ENCODE peak calls at places on chromosomes 16 and 17, in nine cellular contexts. One of them, this sample, is unnamed.

GRCh38 chr16:19817122-19817521 is 67.5 kb downstream of the GPRC5B start:
- DNase-seq in breast epithelium: no peak
- DNase-seq in spleen: no peak
- DNase-seq in stomach: no peak
- DNase-seq in SK-N-SH: no peak
- DNase-seq in transverse colon: no peak
- DNase-seq in GM12878: no peak
- DNase-seq in upper lobe of left lung: no peak
- DNase-seq in K562: no peak
- DNase-seq in this sample: no peak

GRCh38 chr17:705011-705410 is 9.6 kb downstream of the VPS53 start:
- DNase-seq in breast epithelium: no peak
- DNase-seq in spleen: no peak
- DNase-seq in stomach: no peak
- DNase-seq in SK-N-SH: no peak
- DNase-seq in transverse colon: no peak
- DNase-seq in GM12878: no peak
- DNase-seq in upper lobe of left lung: no peak
- DNase-seq in K562: no peak
- DNase-seq in this sample: no peak

GRCh38 chr17:74037320-74037719 is 166.2 kb upstream of the RPL38 start:
- DNase-seq in breast epithelium: no peak
- DNase-seq in spleen: no peak
- DNase-seq in stomach: no peak
- DNase-seq in SK-N-SH: peak; percentile 66
- DNase-seq in transverse colon: peak; percentile 18
- DNase-seq in GM12878: no peak
- DNase-seq in upper lobe of left lung: no peak
- DNase-seq in K562: peak; percentile 13
- DNase-seq in this sample: no peak

GRCh38 chr17:48522031-48522593 is 8.7 kb downstream of the HOXB1 start:
- DNase-seq in breast epithelium: peak; percentile 27
- DNase-seq in spleen: no peak
- DNase-seq in stomach: no peak
- DNase-seq in SK-N-SH: no peak
- DNase-seq in transverse colon: no peak
- DNase-seq in GM12878: no peak
- DNase-seq in upper lobe of left lung: no peak
- DNase-seq in K562: peak; percentile 92
- DNase-seq in this sample: no peak

GRCh38 chr17:49703557-49704277 is 4.0 kb downstream of the SLC35B1 start:
- DNase-seq in breast epithelium: peak; percentile 68
- DNase-seq in spleen: peak; percentile 17
- DNase-seq in stomach: no peak
- DNase-seq in SK-N-SH: no peak
- DNase-seq in transverse colon: peak; percentile 16
- DNase-seq in GM12878: no peak
- DNase-seq in upper lobe of left lung: peak; percentile 70
- DNase-seq in K562: peak; percentile 24
- DNase-seq in this sample: no peak

GRCh38 chr16:7597677-7598076 is 265.0 kb downstream of the RBFOX1 start:
- DNase-seq in breast epithelium: no peak
- DNase-seq in spleen: no peak
- DNase-seq in stomach: no peak
- DNase-seq in SK-N-SH: no peak
- DNase-seq in transverse colon: no peak
- DNase-seq in GM12878: no peak
- DNase-seq in upper lobe of left lung: no peak
- DNase-seq in K562: no peak
- DNase-seq in this sample: no peak

GRCh38 chr16:30997000-30997886 is 12.2 kb downstream of the HSD3B7 start:
- DNase-seq in breast epithelium: peak; percentile 73
- DNase-seq in spleen: peak; percentile 96
- DNase-seq in stomach: peak; percentile 83
- DNase-seq in SK-N-SH: peak; percentile 97
- DNase-seq in transverse colon: peak; percentile 87
- DNase-seq in GM12878: peak; percentile 51
- DNase-seq in upper lobe of left lung: peak; percentile 88
- DNase-seq in K562: peak; percentile 98
- DNase-seq in this sample: no peak

GRCh38 chr17:69223809-69224208 is 4.8 kb downstream of the ABCA10 start:
- DNase-seq in breast epithelium: no peak
- DNase-seq in spleen: no peak
- DNase-seq in stomach: no peak
- DNase-seq in SK-N-SH: no peak
- DNase-seq in transverse colon: no peak
- DNase-seq in GM12878: peak; percentile 33
- DNase-seq in upper lobe of left lung: no peak
- DNase-seq in K562: no peak
- DNase-seq in this sample: no peak

GRCh38 chr16:31273676-31274075 is 13.9 kb downstream of the ITGAM start:
- DNase-seq in breast epithelium: no peak
- DNase-seq in spleen: peak; percentile 23
- DNase-seq in stomach: no peak
- DNase-seq in SK-N-SH: no peak
- DNase-seq in transverse colon: no peak
- DNase-seq in GM12878: no peak
- DNase-seq in upper lobe of left lung: no peak
- DNase-seq in K562: no peak
- DNase-seq in this sample: peak; percentile 65

GRCh38 chr17:69961488-69962145 is 113.4 kb upstream of the KCNJ16 start:
- DNase-seq in breast epithelium: no peak
- DNase-seq in spleen: no peak
- DNase-seq in stomach: peak; percentile 26
- DNase-seq in SK-N-SH: no peak
- DNase-seq in transverse colon: peak; percentile 8
- DNase-seq in GM12878: no peak
- DNase-seq in upper lobe of left lung: no peak
- DNase-seq in K562: no peak
- DNase-seq in this sample: no peak

GRCh38 chr16:53478965-53479364 is 24.0 kb downstream of the AKTIP start:
- DNase-seq in breast epithelium: no peak
- DNase-seq in spleen: no peak
- DNase-seq in stomach: no peak
- DNase-seq in SK-N-SH: no peak
- DNase-seq in transverse colon: no peak
- DNase-seq in GM12878: no peak
- DNase-seq in upper lobe of left lung: no peak
- DNase-seq in K562: no peak
- DNase-seq in this sample: no peak

GRCh38 chr16:29995911-29996772 is at the start of gene INO80E:
- DNase-seq in breast epithelium: peak; percentile 98
- DNase-seq in spleen: peak; percentile 100
- DNase-seq in stomach: peak; percentile 99
- DNase-seq in SK-N-SH: peak; percentile 99
- DNase-seq in transverse colon: peak; percentile 99
- DNase-seq in GM12878: peak; percentile 88
- DNase-seq in upper lobe of left lung: peak; percentile 99
- DNase-seq in K562: peak; percentile 98
- DNase-seq in this sample: no peak

GRCh38 chr16:29993903-29994612 is 1.4 kb downstream of the HIRIP3 start:
- DNase-seq in breast epithelium: no peak
- DNase-seq in spleen: no peak
- DNase-seq in stomach: no peak
- DNase-seq in SK-N-SH: no peak
- DNase-seq in transverse colon: no peak
- DNase-seq in GM12878: no peak
- DNase-seq in upper lobe of left lung: no peak
- DNase-seq in K562: no peak
- DNase-seq in this sample: no peak

GRCh38 chr16:29994613-29995329 is 646 bp downstream of the HIRIP3 start:
- DNase-seq in breast epithelium: peak; percentile 56
- DNase-seq in spleen: peak; percentile 72
- DNase-seq in stomach: peak; percentile 78
- DNase-seq in SK-N-SH: peak; percentile 58
- DNase-seq in transverse colon: peak; percentile 86
- DNase-seq in GM12878: no peak
- DNase-seq in upper lobe of left lung: peak; percentile 86
- DNase-seq in K562: peak; percentile 81
- DNase-seq in this sample: no peak

GRCh38 chr16:29995330-29995910 is at the start of gene HIRIP3:
- DNase-seq in breast epithelium: peak; percentile 81
- DNase-seq in spleen: peak; percentile 95
- DNase-seq in stomach: peak; percentile 90
- DNase-seq in SK-N-SH: peak; percentile 94
- DNase-seq in transverse colon: peak; percentile 91
- DNase-seq in GM12878: peak; percentile 35
- DNase-seq in upper lobe of left lung: peak; percentile 79
- DNase-seq in K562: peak; percentile 87
- DNase-seq in this sample: no peak

GRCh38 chr16:29996773-29997250 is 771 bp downstream of the INO80E start:
- DNase-seq in breast epithelium: no peak
- DNase-seq in spleen: peak; percentile 70
- DNase-seq in stomach: no peak
- DNase-seq in SK-N-SH: no peak
- DNase-seq in transverse colon: no peak
- DNase-seq in GM12878: no peak
- DNase-seq in upper lobe of left lung: no peak
- DNase-seq in K562: peak; percentile 25
- DNase-seq in this sample: no peak
- H3K27ac ChIP-seq in breast epithelium: peak overlapping the region; percentile 96
- H3K27ac ChIP-seq in spleen: peak overlapping the region; percentile 95
- H3K27ac ChIP-seq in stomach: peak overlapping the region; percentile 97
- H3K27ac ChIP-seq in SK-N-SH: peak overlapping the region; percentile 78
- H3K27ac ChIP-seq in transverse colon: peak overlapping the region; percentile 94
- H3K27ac ChIP-seq in GM12878: peak overlapping the region; percentile 91
- H3K27ac ChIP-seq in upper lobe of left lung: peak overlapping the region; percentile 88
- H3K27ac ChIP-seq in K562: peak overlapping the region; percentile 100
- H3K27ac ChIP-seq in this sample: peak overlapping the region; percentile 89

GRCh38 chr16:27374794-27375499 is 27.0 kb upstream of the IL21R start:
- DNase-seq in breast epithelium: peak; percentile 35
- DNase-seq in spleen: peak; percentile 82
- DNase-seq in stomach: peak; percentile 33
- DNase-seq in SK-N-SH: peak; percentile 76
- DNase-seq in transverse colon: peak; percentile 58
- DNase-seq in GM12878: peak; percentile 90
- DNase-seq in upper lobe of left lung: peak; percentile 54
- DNase-seq in K562: peak; percentile 80
- DNase-seq in this sample: peak; percentile 84
- TF ChIP-seq POLR2AphosphoS5 in breast epithelium: no peak
- TF ChIP-seq POLR2AphosphoS5 in spleen: peak; percentile 52
- TF ChIP-seq POLR2AphosphoS5 in stomach: peak; percentile 34
- TF ChIP-seq POLR2AphosphoS5 in SK-N-SH: no peak
- TF ChIP-seq POLR2AphosphoS5 in transverse colon: no peak
- TF ChIP-seq POLR2AphosphoS5 in GM12878: peak; percentile 87
- TF ChIP-seq POLR2AphosphoS5 in upper lobe of left lung: peak; percentile 40
- TF ChIP-seq POLR2AphosphoS5 in K562: no peak
- TF ChIP-seq POLR2AphosphoS5 in this sample: no peak

GRCh38 chr17:67628580-67629013 is 89.1 kb upstream of the NOL11 start:
- DNase-seq in breast epithelium: no peak
- DNase-seq in spleen: no peak
- DNase-seq in stomach: peak; percentile 51
- DNase-seq in SK-N-SH: peak; percentile 64
- DNase-seq in transverse colon: no peak
- DNase-seq in GM12878: no peak
- DNase-seq in upper lobe of left lung: peak; percentile 69
- DNase-seq in K562: peak; percentile 29
- DNase-seq in this sample: no peak
- TF ChIP-seq CTCF in breast epithelium: no peak
- TF ChIP-seq CTCF in spleen: no peak
- TF ChIP-seq CTCF in stomach: no peak
- TF ChIP-seq CTCF in SK-N-SH: peak; percentile 36
- TF ChIP-seq CTCF in transverse colon: no peak
- TF ChIP-seq CTCF in GM12878: peak; percentile 70
- TF ChIP-seq CTCF in upper lobe of left lung: no peak
- TF ChIP-seq CTCF in K562: peak; percentile 35
- TF ChIP-seq CTCF in this sample: no peak

GRCh38 chr16:69747115-69747514 is 7.6 kb downstream of the NOB1 start:
- DNase-seq in breast epithelium: no peak
- DNase-seq in spleen: no peak
- DNase-seq in stomach: no peak
- DNase-seq in SK-N-SH: no peak
- DNase-seq in transverse colon: no peak
- DNase-seq in GM12878: no peak
- DNase-seq in upper lobe of left lung: no peak
- DNase-seq in K562: no peak
- DNase-seq in this sample: no peak

GRCh38 chr16:69744363-69745231 is 10.1 kb downstream of the NOB1 start:
- DNase-seq in breast epithelium: no peak
- DNase-seq in spleen: peak; percentile 59
- DNase-seq in stomach: no peak
- DNase-seq in SK-N-SH: no peak
- DNase-seq in transverse colon: no peak
- DNase-seq in GM12878: no peak
- DNase-seq in upper lobe of left lung: no peak
- DNase-seq in K562: no peak
- DNase-seq in this sample: no peak

GRCh38 chr16:69745232-69745612 is 9.5 kb downstream of the NOB1 start:
- DNase-seq in breast epithelium: no peak
- DNase-seq in spleen: peak; percentile 36
- DNase-seq in stomach: no peak
- DNase-seq in SK-N-SH: no peak
- DNase-seq in transverse colon: no peak
- DNase-seq in GM12878: no peak
- DNase-seq in upper lobe of left lung: no peak
- DNase-seq in K562: no peak
- DNase-seq in this sample: no peak

GRCh38 chr16:69745959-69746358 is 8.8 kb downstream of the NOB1 start:
- DNase-seq in breast epithelium: no peak
- DNase-seq in spleen: peak; percentile 23
- DNase-seq in stomach: no peak
- DNase-seq in SK-N-SH: no peak
- DNase-seq in transverse colon: no peak
- DNase-seq in GM12878: no peak
- DNase-seq in upper lobe of left lung: no peak
- DNase-seq in K562: no peak
- DNase-seq in this sample: no peak

GRCh38 chr16:69748694-69749345 is 5.9 kb downstream of the NOB1 start:
- DNase-seq in breast epithelium: no peak
- DNase-seq in spleen: peak; percentile 55
- DNase-seq in stomach: no peak
- DNase-seq in SK-N-SH: no peak
- DNase-seq in transverse colon: no peak
- DNase-seq in GM12878: no peak
- DNase-seq in upper lobe of left lung: no peak
- DNase-seq in K562: no peak
- DNase-seq in this sample: no peak
- H3K27ac ChIP-seq in breast epithelium: no peak overlapping the region
- H3K27ac ChIP-seq in spleen: no peak overlapping the region
- H3K27ac ChIP-seq in stomach: no peak overlapping the region
- H3K27ac ChIP-seq in SK-N-SH: no peak overlapping the region
- H3K27ac ChIP-seq in transverse colon: no peak overlapping the region
- H3K27ac ChIP-seq in GM12878: no peak overlapping the region
- H3K27ac ChIP-seq in upper lobe of left lung: no peak overlapping the region
- H3K27ac ChIP-seq in K562: no peak overlapping the region
- H3K27ac ChIP-seq in this sample: no peak overlapping the region

GRCh38 chr16:4307215-4308037 is 8.4 kb upstream of the GLIS2 start:
- DNase-seq in breast epithelium: peak; percentile 91
- DNase-seq in spleen: peak; percentile 99
- DNase-seq in stomach: peak; percentile 96
- DNase-seq in SK-N-SH: peak; percentile 99
- DNase-seq in transverse colon: peak; percentile 95
- DNase-seq in GM12878: peak; percentile 72
- DNase-seq in upper lobe of left lung: peak; percentile 98
- DNase-seq in K562: peak; percentile 98
- DNase-seq in this sample: peak; percentile 94
- TF ChIP-seq POLR2AphosphoS5 in breast epithelium: peak; percentile 68
- TF ChIP-seq POLR2AphosphoS5 in spleen: peak; percentile 71
- TF ChIP-seq POLR2AphosphoS5 in stomach: peak; percentile 88
- TF ChIP-seq POLR2AphosphoS5 in SK-N-SH: peak; percentile 53
- TF ChIP-seq POLR2AphosphoS5 in transverse colon: peak; percentile 50
- TF ChIP-seq POLR2AphosphoS5 in GM12878: peak; percentile 79
- TF ChIP-seq POLR2AphosphoS5 in upper lobe of left lung: peak; percentile 51
- TF ChIP-seq POLR2AphosphoS5 in K562: peak; percentile 85
- TF ChIP-seq POLR2AphosphoS5 in this sample: peak; percentile 83

GRCh38 chr16:80527297-80527696 is 13.5 kb upstream of the DYNLRB2 start:
- DNase-seq in breast epithelium: no peak
- DNase-seq in spleen: peak; percentile 76
- DNase-seq in stomach: no peak
- DNase-seq in SK-N-SH: peak; percentile 11
- DNase-seq in transverse colon: peak; percentile 12
- DNase-seq in GM12878: no peak
- DNase-seq in upper lobe of left lung: peak; percentile 28
- DNase-seq in K562: peak; percentile 41
- DNase-seq in this sample: no peak
- TF ChIP-seq CTCF in breast epithelium: no peak
- TF ChIP-seq CTCF in spleen: peak; percentile 52
- TF ChIP-seq CTCF in stomach: no peak
- TF ChIP-seq CTCF in SK-N-SH: peak; percentile 57
- TF ChIP-seq CTCF in transverse colon: peak; percentile 17
- TF ChIP-seq CTCF in GM12878: peak; percentile 52
- TF ChIP-seq CTCF in upper lobe of left lung: no peak
- TF ChIP-seq CTCF in K562: peak; percentile 82
- TF ChIP-seq CTCF in this sample: no peak